ENCODE peak calls at places on chromosomes 5 and 9, in five cellular contexts. F, Q, S, T and Y are unnamed samples.

GRCh38 chr5:55864606-55865541 is 13.7 kb downstream of the IL31RA start:
- DNase-seq in S (no peak), Q (no peak), T (no peak), F (no peak), Y (peak; percentile 63)

GRCh38 chr9:108953983-108954574 is 19.9 kb downstream of the ABITRAM start:
- DNase-seq in S (no peak), Q (no peak), F (peak; percentile 22), T (no peak), Y (peak; percentile 61)

GRCh38 chr9:112884086-112884485 is 6.6 kb downstream of the SLC46A2 start:
- DNase-seq in S (no peak), T (no peak), Q (no peak), F (no peak), Y (no peak)

GRCh38 chr5:139633295-139634027 is 14.7 kb upstream of the CXXC5 start:
- DNase-seq in Q (peak; percentile 75), T (peak; percentile 90), S (peak; percentile 62), F (peak; percentile 77), Y (peak; percentile 76)

GRCh38 chr9:132769895-132770774 is 99.9 kb downstream of the GTF3C4 start:
- DNase-seq in Q (peak; percentile 48), T (peak; percentile 93), F (peak; percentile 94), S (peak; percentile 39), Y (peak; percentile 14)

GRCh38 chr9:114046237-114046755 is 31.8 kb downstream of the AMBP start:
- DNase-seq in Q (no peak), T (no peak), S (no peak), F (no peak), Y (no peak)

GRCh38 chr9:89576404-89576824 is 28.4 kb upstream of the GADD45G start:
- DNase-seq in Q (no peak), F (peak; percentile 26), T (no peak), S (peak; percentile 12), Y (peak; percentile 32)

GRCh38 chr5:35230043-35230611 is at the start of gene PRLR:
- DNase-seq in Q (no peak), S (no peak), F (peak; percentile 67), T (no peak), Y (peak; percentile 69)

GRCh38 chr5:146560205-146560812 is 44.3 kb upstream of the GPR151 start:
- DNase-seq in S (no peak), F (peak; percentile 15), T (no peak), Q (no peak), Y (no peak)

GRCh38 chr9:89661956-89662717 is 57.3 kb downstream of the GADD45G start:
- DNase-seq in F (peak; percentile 98), Q (peak; percentile 84), S (no peak), T (peak; percentile 89), Y (peak; percentile 75)

GRCh38 chr9:696332-697090 is 145.0 kb upstream of the DMRT1 start:
- DNase-seq in S (no peak), T (no peak), Q (no peak), F (no peak), Y (peak; percentile 44)

GRCh38 chr9:135075234-135076142 is 12.0 kb upstream of the OLFM1 start:
- DNase-seq in S (no peak), F (peak; percentile 92), T (peak; percentile 86), Q (no peak), Y (no peak)

GRCh38 chr5:126918624-126918957 is 111.8 kb downstream of the MARCHF3 start:
- DNase-seq in S (no peak), T (no peak), Q (no peak), F (no peak), Y (no peak)

GRCh38 chr9:100637787-100638186 is 59.9 kb downstream of the CAVIN4 start:
- DNase-seq in T (no peak), Q (peak; percentile 15), F (no peak), S (no peak), Y (peak; percentile 58)

GRCh38 chr9:37471942-37472679 is 6.9 kb upstream of the ZBTB5 start:
- DNase-seq in T (no peak), S (no peak), Q (peak; percentile 73), F (peak; percentile 76), Y (peak; percentile 24)

GRCh38 chr5:58800410-58800809 is 217.5 kb downstream of the RAB3C start:
- DNase-seq in T (no peak), Q (no peak), F (peak; percentile 8), S (no peak), Y (no peak)

GRCh38 chr9:129317179-129318011 is 139.3 kb upstream of the IER5L start:
- DNase-seq in Q (no peak), S (no peak), T (peak; percentile 62), F (peak; percentile 73), Y (peak; percentile 69)

GRCh38 chr5:31682847-31683246 is 43.9 kb downstream of the PDZD2 start:
- DNase-seq in S (no peak), Q (no peak), T (no peak), F (no peak), Y (no peak)

GRCh38 chr5:148846930-148847329 is 20.5 kb downstream of the ADRB2 start:
- DNase-seq in S (no peak), T (no peak), F (no peak), Q (no peak), Y (no peak)

GRCh38 chr5:141902416-141902815 is 21.3 kb upstream of the DELE1 start:
- DNase-seq in Q (no peak), F (no peak), T (no peak), S (no peak), Y (no peak)

GRCh38 chr9:134566936-134567335 is 74.7 kb upstream of the COL5A1 start:
- DNase-seq in S (no peak), F (no peak), T (no peak), Q (no peak), Y (no peak)

GRCh38 chr5:179307006-179307800 is 38.1 kb downstream of the ADAMTS2 start:
- DNase-seq in Q (no peak), F (no peak), S (no peak), T (peak; percentile 67), Y (no peak)

GRCh38 chr5:179373101-179373934 is 28.1 kb upstream of the ADAMTS2 start:
- DNase-seq in S (no peak), Q (no peak), T (peak; percentile 49), F (peak; percentile 85), Y (no peak)

GRCh38 chr5:174503461-174504265 is 220.7 kb upstream of the MSX2 start:
- DNase-seq in T (no peak), F (no peak), Q (no peak), S (no peak), Y (no peak)

GRCh38 chr9:94757158-94757557 is 30.7 kb downstream of the AOPEP start:
- DNase-seq in T (no peak), S (no peak), F (no peak), Q (no peak), Y (no peak)

GRCh38 chr5:56871755-56872154 is 37.6 kb upstream of the SETD9 start:
- DNase-seq in T (no peak), Q (no peak), F (no peak), S (no peak), Y (no peak)

GRCh38 chr9:136656795-136657611 is 5.7 kb upstream of the EGFL7 start:
- DNase-seq in S (no peak), F (no peak), Q (no peak), T (peak; percentile 82), Y (no peak)

GRCh38 chr5:157109744-157110143 is 900 bp upstream of the HAVCR2 start:
- DNase-seq in S (peak; percentile 2), F (no peak), T (no peak), Q (no peak), Y (no peak)

GRCh38 chr5:119651496-119651895 is 22.1 kb downstream of the FAM170A start:
- DNase-seq in F (no peak), S (no peak), T (no peak), Q (no peak), Y (no peak)

GRCh38 chr9:34957492-34958410 is at the start of gene PHF24:
- DNase-seq in S (peak; percentile 9), F (peak; percentile 79), T (peak; percentile 81), Q (peak; percentile 36), Y (no peak)

GRCh38 chr9:83649080-83649479 is 26.1 kb downstream of the IDNK start:
- DNase-seq in Q (peak; percentile 41), S (peak; percentile 70), F (peak; percentile 83), T (peak; percentile 91), Y (peak; percentile 51)

GRCh38 chr5:2762744-2763532 is 11.5 kb upstream of the IRX2 start:
- DNase-seq in T (no peak), S (no peak), F (no peak), Q (no peak), Y (no peak)

GRCh38 chr9:71740199-71740598 is 28.1 kb downstream of the CEMIP2 start:
- DNase-seq in Q (no peak), F (no peak), T (no peak), S (no peak), Y (no peak)

GRCh38 chr9:125524522-125524921 is 182.5 kb downstream of the MAPKAP1 start:
- DNase-seq in Q (no peak), F (peak; percentile 66), S (no peak), T (no peak), Y (no peak)

GRCh38 chr5:55364537-55365055 is 56.8 kb downstream of the MTREX start:
- DNase-seq in F (no peak), T (no peak), Q (no peak), S (no peak), Y (no peak)

GRCh38 chr9:7536310-7536939 is 263.2 kb downstream of the DMAC1 start:
- DNase-seq in S (peak; percentile 3), F (peak; percentile 28), Q (peak; percentile 41), T (no peak), Y (peak; percentile 45)

GRCh38 chr5:178774446-178774845 is 44.0 kb upstream of the ZNF354A start:
- DNase-seq in S (no peak), F (no peak), T (no peak), Q (no peak), Y (no peak)

GRCh38 chr5:180853522-180853921 is 7.6 kb downstream of the ZFP62 start:
- DNase-seq in T (no peak), S (no peak), F (no peak), Q (no peak), Y (no peak)